ENCODE peak calls at places on chromosomes 2 and 18, in seven cellular contexts. S, L, Q, C, D, E and R are unnamed samples.

GRCh38 chr2:75324716-75325291 is 125.5 kb upstream of the TACR1 start:
- DNase-seq in S (no peak), L (no peak), Q (no peak), C (no peak), D (no peak), E (no peak), R (no peak)

GRCh38 chr2:160372585-160372984 is 121.0 kb downstream of the RBMS1 start:
- DNase-seq in S (no peak), L (no peak), Q (no peak), C (no peak), D (no peak), E (no peak), R (no peak)

GRCh38 chr2:54073796-54074195 is 41.6 kb upstream of the ACYP2 start:
- DNase-seq in S (peak; percentile 48), L (no peak), Q (no peak), C (no peak), D (no peak), E (no peak), R (peak; percentile 8)

GRCh38 chr2:64036343-64036742 is 17.1 kb upstream of the VPS54 start:
- DNase-seq in S (no peak), L (no peak), Q (no peak), C (no peak), D (no peak), E (peak; percentile 64), R (peak; percentile 47)

GRCh38 chr2:8571792-8572499 is 109.9 kb upstream of the ID2 start:
- DNase-seq in S (no peak), L (no peak), Q (no peak), C (peak; percentile 68), D (peak; percentile 42), E (no peak), R (no peak)

GRCh38 chr2:160367887-160368286 is 125.7 kb downstream of the RBMS1 start:
- DNase-seq in S (no peak), L (no peak), Q (no peak), C (no peak), D (no peak), E (peak; percentile 89), R (peak; percentile 52)

GRCh38 chr18:58590231-58590630 is 38.7 kb downstream of the ALPK2 start:
- DNase-seq in S (no peak), L (no peak), Q (no peak), C (no peak), D (peak; percentile 81), E (peak; percentile 60), R (no peak)

GRCh38 chr18:28114472-28114871 is 62.5 kb downstream of the CDH2 start:
- DNase-seq in S (no peak), L (no peak), Q (no peak), C (no peak), D (no peak), E (peak; percentile 49), R (no peak)

GRCh38 chr2:75379811-75380210 is 180.5 kb upstream of the TACR1 start:
- DNase-seq in S (no peak), L (no peak), Q (no peak), C (no peak), D (no peak), E (no peak), R (no peak)

DNA sequence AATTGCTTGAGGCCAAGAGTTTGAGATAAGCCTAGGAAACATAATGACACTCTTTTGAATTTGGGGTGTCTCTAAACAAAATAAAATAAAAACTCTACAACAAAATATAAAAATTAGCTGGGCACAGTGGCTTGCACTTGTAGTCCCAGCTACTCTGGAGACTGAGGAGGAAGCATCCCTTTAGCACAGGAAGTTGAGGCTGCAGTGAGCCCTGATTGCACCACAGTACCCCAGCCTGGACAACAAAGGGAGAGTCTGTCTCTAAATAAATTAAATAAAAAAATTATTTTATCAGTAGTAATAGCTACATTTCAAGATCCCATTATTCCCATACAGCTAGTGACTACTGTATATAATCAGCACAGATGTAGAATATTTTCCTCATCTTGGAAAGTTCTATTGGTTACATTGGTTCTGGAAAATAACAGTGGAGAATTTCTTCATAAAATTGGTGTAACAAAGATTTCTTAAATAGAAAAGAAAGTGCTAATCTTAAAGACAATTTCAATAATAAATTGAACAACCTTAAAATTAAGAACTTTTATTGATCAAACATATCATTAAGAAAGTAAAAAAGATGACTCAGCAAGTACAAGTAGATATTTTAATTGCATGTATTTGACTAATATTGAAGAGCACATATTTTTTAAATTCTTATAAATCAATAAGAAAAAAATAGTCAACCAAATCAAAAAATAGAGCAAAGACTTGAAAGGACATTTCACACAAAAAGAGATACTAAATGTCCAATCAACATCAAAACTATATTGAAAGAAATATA is 90.4 kb upstream of the KYNU start:
- DNase-seq in S (no peak), L (no peak), Q (no peak), C (no peak), D (no peak), E (no peak), R (no peak)
- TF ChIP-seq CTCF in S (no peak), L (no peak), Q (no peak), C (no peak), D (no peak), E (no peak), R (no peak)

GRCh38 chr2:232658217-232658785 is 24.9 kb downstream of the EFHD1 start:
- DNase-seq in S (no peak), L (no peak), Q (no peak), C (no peak), D (no peak), E (no peak), R (no peak)
- TF ChIP-seq CTCF in S (no peak), L (no peak), Q (no peak), C (no peak), D (no peak), E (no peak), R (no peak)

DNA sequence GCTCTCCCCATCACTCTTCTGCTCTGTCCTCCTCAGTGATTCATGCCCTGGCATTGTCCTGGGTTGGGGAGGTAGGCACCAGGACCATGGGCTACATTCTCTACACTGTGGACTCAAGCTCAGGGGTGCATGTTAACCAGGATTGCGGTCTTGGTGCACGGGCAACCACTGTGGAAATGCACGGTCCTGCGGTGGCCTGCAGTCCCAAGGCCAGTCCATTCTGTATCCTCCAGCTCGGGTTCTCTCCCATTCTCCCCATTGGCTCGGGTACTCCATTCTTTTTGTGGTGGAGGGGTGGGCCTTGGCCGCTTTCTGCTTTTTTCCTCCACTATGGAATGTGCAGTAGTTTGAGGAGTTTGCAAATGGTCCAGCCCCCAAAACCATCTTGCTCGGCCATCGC is 215.0 kb upstream of the MYT1L start:
- DNase-seq in S (no peak), L (no peak), Q (no peak), C (no peak), D (no peak), E (no peak), R (no peak)
- TF ChIP-seq CTCF in S (no peak), L (no peak), Q (no peak), C (no peak), D (no peak), E (no peak), R (no peak)

GRCh38 chr2:61134141-61134540 is 27.8 kb upstream of the C2orf74 start:
- DNase-seq in S (no peak), L (no peak), Q (no peak), C (no peak), D (no peak), E (no peak), R (no peak)

GRCh38 chr2:61138859-61139258 is 23.1 kb upstream of the C2orf74 start:
- DNase-seq in S (no peak), L (no peak), Q (no peak), C (no peak), D (no peak), E (no peak), R (no peak)

GRCh38 chr2:61141151-61141550 is 20.8 kb upstream of the C2orf74 start:
- DNase-seq in S (no peak), L (no peak), Q (no peak), C (no peak), D (no peak), E (no peak), R (no peak)

GRCh38 chr2:61135510-61135909 is 26.5 kb upstream of the C2orf74 start:
- DNase-seq in S (no peak), L (no peak), Q (no peak), C (no peak), D (no peak), E (peak; percentile 29), R (no peak)
- TF ChIP-seq CTCF in S (no peak), L (peak; percentile 36), Q (no peak), C (no peak), D (no peak), E (peak; percentile 36), R (no peak)

DNA sequence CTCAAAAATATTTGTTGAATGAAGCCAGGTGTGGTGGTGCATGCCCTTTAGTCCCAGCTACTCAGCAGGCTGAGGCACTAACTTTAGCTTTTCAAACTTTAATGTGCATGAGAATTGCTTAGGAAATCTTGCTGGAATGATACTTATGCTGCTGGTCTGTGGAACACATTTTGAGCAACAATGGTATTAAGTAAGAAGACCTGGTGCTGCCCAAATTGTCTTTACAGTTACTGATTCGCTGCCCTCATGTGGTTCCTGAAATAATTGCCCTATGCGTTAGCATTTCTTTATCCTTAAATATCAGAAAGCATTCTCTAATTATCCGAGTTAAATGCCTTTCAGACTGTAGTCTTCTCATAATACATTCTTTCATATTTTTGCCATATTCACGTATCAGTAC is 76.0 kb upstream of the SESTD1 start:
- DNase-seq in S (peak; percentile 12), L (no peak), Q (no peak), C (no peak), D (no peak), E (peak; percentile 31), R (peak; percentile 8)
- TF ChIP-seq CTCF in S (peak; percentile 22), L (peak; percentile 49), Q (no peak), C (no peak), D (peak; percentile 9), E (peak; percentile 26), R (no peak)